ENCODE peak calls at places on chromosomes 2 and 18, in seven cellular contexts. I is germinal center; K is GM04504; Y is adipocyte; H is GM03348; D is fibroblast of mammary gland; E is stimulated activated naive CD8-positive, alpha-beta T cell treated with anti-CD3 and anti-CD28 coated beads, Interleukin-15, amount 100 ng/mL, for 72 hours. B is an unnamed sample.

GRCh38 chr2:63792523-63792922 is 49.2 kb upstream of the UGP2 start:
- DNase-seq in I (no peak), K (peak; percentile 55), E (no peak), H (peak; percentile 78), Y (peak; percentile 75), D (peak; percentile 97), B (no peak)

GRCh38 chr2:37782721-37783438 is 111.4 kb upstream of the CDC42EP3 start:
- DNase-seq in Y (peak; percentile 85), H (peak; percentile 34), I (no peak), E (no peak), D (peak; percentile 14), K (no peak), B (no peak)

GRCh38 chr2:159867557-159868330 is 69.7 kb upstream of the CD302 start:
- DNase-seq in E (no peak), H (no peak), I (no peak), K (no peak), D (no peak), Y (peak; percentile 4), B (no peak)

GRCh38 chr2:9391961-9392695 is 31.2 kb downstream of the ITGB1BP1 start:
- DNase-seq in D (no peak), K (no peak), Y (no peak), I (no peak), H (no peak), E (no peak), B (no peak)

GRCh38 chr2:110720547-110720946 is 11.8 kb upstream of the ACOXL start:
- DNase-seq in D (no peak), Y (no peak), H (no peak), K (no peak), I (no peak), E (no peak), B (no peak)

GRCh38 chr18:57644540-57644939 is 22.9 kb upstream of the NARS1 start:
- DNase-seq in H (no peak), E (no peak), D (peak; percentile 41), I (no peak), Y (peak; percentile 51), K (no peak), B (no peak)

GRCh38 chr2:3483227-3483985 is 35.9 kb downstream of the ADI1 start:
- DNase-seq in H (no peak), Y (no peak), D (peak; percentile 98), I (no peak), K (no peak), E (no peak), B (no peak)

GRCh38 chr18:5630057-5630765 is 86.4 kb upstream of the EPB41L3 start:
- DNase-seq in Y (peak; percentile 68), H (peak; percentile 89), E (no peak), I (peak; percentile 82), K (no peak), D (no peak), B (peak; percentile 76)

GRCh38 chr18:49094136-49094535 is 143.4 kb upstream of the SMAD7 start:
- DNase-seq in D (peak; percentile 87), H (no peak), K (no peak), I (no peak), Y (no peak), E (no peak), B (no peak)

GRCh38 chr2:239155806-239156480 is 244.9 kb downstream of the HDAC4 start:
- DNase-seq in H (no peak), Y (no peak), I (no peak), K (no peak), E (peak; percentile 4), D (no peak), B (no peak)

GRCh38 chr2:239726091-239726591 is 299.0 kb downstream of the NDUFA10 start:
- DNase-seq in K (no peak), D (no peak), E (no peak), H (no peak), Y (no peak), I (no peak), B (no peak)

GRCh38 chr2:217709496-217710217 is 293.1 kb downstream of the TNS1 start:
- DNase-seq in H (peak; percentile 37), Y (no peak), E (no peak), D (no peak), K (peak; percentile 65), I (no peak), B (no peak)

GRCh38 chr18:56593906-56594305 is 44.5 kb downstream of the TXNL1 start:
- DNase-seq in Y (no peak), K (no peak), H (no peak), E (no peak), D (peak; percentile 26), I (no peak), B (no peak)

GRCh38 chr2:236602678-236603077 is 33.1 kb downstream of the ACKR3 start:
- DNase-seq in D (no peak), E (no peak), H (no peak), Y (no peak), K (no peak), I (no peak), B (no peak)

GRCh38 chr2:223725494-223725893 is 111.9 kb downstream of the AP1S3 start:
- DNase-seq in Y (peak; percentile 98), D (peak; percentile 99), I (no peak), H (peak; percentile 92), K (peak; percentile 90), E (no peak), B (peak; percentile 74)

GRCh38 chr18:24019641-24020331 is 5.2 kb downstream of the TTC39C start:
- DNase-seq in K (no peak), I (peak; percentile 49), D (no peak), H (no peak), E (peak; percentile 79), Y (no peak), B (no peak)

GRCh38 chr2:99403084-99403483 is 65.9 kb downstream of the EIF5B start:
- DNase-seq in E (no peak), D (peak; percentile 73), K (no peak), I (no peak), H (peak; percentile 11), Y (no peak), B (no peak)

B was measured in frontal cortex.